ENCODE peak calls at places on chromosomes 11 and 22, in nine cellular contexts. One of them, this sample, is unnamed. For H3K36me3 and H3K4me1, the result is how much of the 10 kb centered on the place peaks cover.

GRCh38 chr22:28799834-28800307 is 498 bp downstream of the XBP1 start:
- DNase-seq in sigmoid colon: peak
- DNase-seq in tibial nerve: peak
- DNase-seq in cardiac muscle cell: peak
- DNase-seq in PC-3: peak
- DNase-seq in body of pancreas: peak
- DNase-seq in breast epithelium: peak
- DNase-seq in pancreas: peak
- DNase-seq in esophagus squamous epithelium: no peak
- DNase-seq in this sample: peak

GRCh38 chr11:104366321-104366734 is 202.4 kb upstream of the PDGFD start:
- DNase-seq in sigmoid colon: no peak
- DNase-seq in tibial nerve: no peak
- DNase-seq in cardiac muscle cell: no peak
- DNase-seq in PC-3: no peak
- DNase-seq in body of pancreas: no peak
- DNase-seq in breast epithelium: no peak
- DNase-seq in pancreas: no peak
- DNase-seq in esophagus squamous epithelium: no peak
- DNase-seq in this sample: peak

GRCh38 chr11:121194731-121195596 is 93.9 kb downstream of the TECTA start:
- DNase-seq in sigmoid colon: no peak
- DNase-seq in tibial nerve: no peak
- DNase-seq in cardiac muscle cell: peak
- DNase-seq in PC-3: peak
- DNase-seq in body of pancreas: peak
- DNase-seq in breast epithelium: no peak
- DNase-seq in pancreas: peak
- DNase-seq in esophagus squamous epithelium: no peak
- DNase-seq in this sample: peak

GRCh38 chr22:49880281-49880680 is 26.6 kb downstream of the ZBED4 start:
- DNase-seq in sigmoid colon: no peak
- DNase-seq in tibial nerve: no peak
- DNase-seq in cardiac muscle cell: no peak
- DNase-seq in PC-3: no peak
- DNase-seq in body of pancreas: no peak
- DNase-seq in breast epithelium: no peak
- DNase-seq in pancreas: no peak
- DNase-seq in esophagus squamous epithelium: no peak
- DNase-seq in this sample: no peak

GRCh38 chr11:121964591-121964990 is 151.4 kb downstream of the BLID start:
- DNase-seq in sigmoid colon: no peak
- DNase-seq in tibial nerve: no peak
- DNase-seq in cardiac muscle cell: no peak
- DNase-seq in PC-3: peak
- DNase-seq in body of pancreas: no peak
- DNase-seq in breast epithelium: no peak
- DNase-seq in pancreas: no peak
- DNase-seq in esophagus squamous epithelium: no peak
- DNase-seq in this sample: no peak

GRCh38 chr22:35649636-35650250 is 1.5 kb downstream of the APOL6 start:
- DNase-seq in sigmoid colon: no peak
- DNase-seq in tibial nerve: no peak
- DNase-seq in cardiac muscle cell: no peak
- DNase-seq in PC-3: no peak
- DNase-seq in body of pancreas: no peak
- DNase-seq in breast epithelium: no peak
- DNase-seq in pancreas: no peak
- DNase-seq in esophagus squamous epithelium: no peak
- DNase-seq in this sample: no peak

GRCh38 chr22:42820075-42820763 is 36.9 kb downstream of the ARFGAP3 start:
- DNase-seq in sigmoid colon: no peak
- DNase-seq in tibial nerve: no peak
- DNase-seq in cardiac muscle cell: peak
- DNase-seq in PC-3: peak
- DNase-seq in body of pancreas: no peak
- DNase-seq in breast epithelium: peak
- DNase-seq in pancreas: no peak
- DNase-seq in esophagus squamous epithelium: no peak
- DNase-seq in this sample: no peak

GRCh38 chr11:33701302-33701701 is 676 bp upstream of the C11orf91 start:
- DNase-seq in sigmoid colon: no peak
- DNase-seq in tibial nerve: no peak
- DNase-seq in cardiac muscle cell: no peak
- DNase-seq in PC-3: peak
- DNase-seq in body of pancreas: no peak
- DNase-seq in breast epithelium: no peak
- DNase-seq in pancreas: no peak
- DNase-seq in esophagus squamous epithelium: no peak
- DNase-seq in this sample: no peak

GRCh38 chr11:93487032-93487483 is 56.1 kb downstream of the SMCO4 start:
- DNase-seq in sigmoid colon: peak
- DNase-seq in tibial nerve: no peak
- DNase-seq in cardiac muscle cell: peak
- DNase-seq in PC-3: no peak
- DNase-seq in body of pancreas: no peak
- DNase-seq in breast epithelium: no peak
- DNase-seq in pancreas: no peak
- DNase-seq in esophagus squamous epithelium: no peak
- DNase-seq in this sample: no peak

GRCh38 chr11:128642571-128642970 is 51.3 kb upstream of the FLI1 start:
- DNase-seq in sigmoid colon: no peak
- DNase-seq in tibial nerve: no peak
- DNase-seq in cardiac muscle cell: no peak
- DNase-seq in PC-3: no peak
- DNase-seq in body of pancreas: no peak
- DNase-seq in breast epithelium: no peak
- DNase-seq in pancreas: no peak
- DNase-seq in esophagus squamous epithelium: no peak
- DNase-seq in this sample: no peak

GRCh38 chr22:36587289-36588154 is 58.6 kb upstream of the EIF3D start:
- DNase-seq in sigmoid colon: no peak
- DNase-seq in tibial nerve: no peak
- DNase-seq in cardiac muscle cell: no peak
- DNase-seq in PC-3: peak
- DNase-seq in body of pancreas: no peak
- DNase-seq in breast epithelium: no peak
- DNase-seq in pancreas: no peak
- DNase-seq in esophagus squamous epithelium: no peak
- DNase-seq in this sample: no peak

GRCh38 chr11:65126624-65127274 is 4.6 kb downstream of the MRPL49 start:
- DNase-seq in sigmoid colon: peak
- DNase-seq in tibial nerve: no peak
- DNase-seq in cardiac muscle cell: no peak
- DNase-seq in PC-3: no peak
- DNase-seq in body of pancreas: no peak
- DNase-seq in breast epithelium: no peak
- DNase-seq in pancreas: no peak
- DNase-seq in esophagus squamous epithelium: no peak
- DNase-seq in this sample: no peak

GRCh38 chr11:2566223-2567025 is 121.6 kb downstream of the KCNQ1 start:
- DNase-seq in sigmoid colon: peak
- DNase-seq in tibial nerve: peak
- DNase-seq in cardiac muscle cell: peak
- DNase-seq in PC-3: no peak
- DNase-seq in body of pancreas: peak
- DNase-seq in breast epithelium: no peak
- DNase-seq in pancreas: peak
- DNase-seq in esophagus squamous epithelium: no peak
- DNase-seq in this sample: no peak

GRCh38 chr11:26144309-26144690 is 187.6 kb upstream of the ANO3 start:
- DNase-seq in sigmoid colon: no peak
- DNase-seq in tibial nerve: no peak
- DNase-seq in cardiac muscle cell: no peak
- DNase-seq in PC-3: no peak
- DNase-seq in body of pancreas: no peak
- DNase-seq in breast epithelium: no peak
- DNase-seq in pancreas: no peak
- DNase-seq in esophagus squamous epithelium: no peak
- DNase-seq in this sample: no peak

GRCh38 chr11:1220941-1221721 is 1.7 kb upstream of the MUC5B start:
- DNase-seq in sigmoid colon: peak
- DNase-seq in tibial nerve: no peak
- DNase-seq in cardiac muscle cell: no peak
- DNase-seq in PC-3: no peak
- DNase-seq in body of pancreas: no peak
- DNase-seq in breast epithelium: no peak
- DNase-seq in pancreas: no peak
- DNase-seq in esophagus squamous epithelium: no peak
- DNase-seq in this sample: peak

GRCh38 chr11:1218788-1219445 is 3.9 kb upstream of the MUC5B start:
- DNase-seq in sigmoid colon: peak
- DNase-seq in tibial nerve: no peak
- DNase-seq in cardiac muscle cell: no peak
- DNase-seq in PC-3: no peak
- DNase-seq in body of pancreas: no peak
- DNase-seq in breast epithelium: no peak
- DNase-seq in pancreas: no peak
- DNase-seq in esophagus squamous epithelium: no peak
- DNase-seq in this sample: peak

GRCh38 chr11:1219446-1219835 is 3.4 kb upstream of the MUC5B start:
- DNase-seq in sigmoid colon: peak
- DNase-seq in tibial nerve: no peak
- DNase-seq in cardiac muscle cell: no peak
- DNase-seq in PC-3: no peak
- DNase-seq in body of pancreas: peak
- DNase-seq in breast epithelium: no peak
- DNase-seq in pancreas: no peak
- DNase-seq in esophagus squamous epithelium: no peak
- DNase-seq in this sample: no peak

GRCh38 chr11:1221848-1222311 is 986 bp upstream of the MUC5B start:
- DNase-seq in sigmoid colon: peak
- DNase-seq in tibial nerve: no peak
- DNase-seq in cardiac muscle cell: no peak
- DNase-seq in PC-3: no peak
- DNase-seq in body of pancreas: peak
- DNase-seq in breast epithelium: no peak
- DNase-seq in pancreas: no peak
- DNase-seq in esophagus squamous epithelium: no peak
- DNase-seq in this sample: peak

GRCh38 chr11:1219836-1220810 is 2.7 kb upstream of the MUC5B start:
- DNase-seq in sigmoid colon: peak
- DNase-seq in tibial nerve: no peak
- DNase-seq in cardiac muscle cell: peak
- DNase-seq in PC-3: peak
- DNase-seq in body of pancreas: peak
- DNase-seq in breast epithelium: no peak
- DNase-seq in pancreas: no peak
- DNase-seq in esophagus squamous epithelium: no peak
- DNase-seq in this sample: peak
- H3K36me3 ChIP-seq in sigmoid colon: under half
- H3K36me3 ChIP-seq in tibial nerve: under half
- H3K36me3 ChIP-seq in cardiac muscle cell: under half
- H3K36me3 ChIP-seq in PC-3: under half
- H3K36me3 ChIP-seq in body of pancreas: under half
- H3K36me3 ChIP-seq in breast epithelium: under half
- H3K36me3 ChIP-seq in pancreas: under half
- H3K36me3 ChIP-seq in esophagus squamous epithelium: under half
- H3K36me3 ChIP-seq in this sample: under half

DNA sequence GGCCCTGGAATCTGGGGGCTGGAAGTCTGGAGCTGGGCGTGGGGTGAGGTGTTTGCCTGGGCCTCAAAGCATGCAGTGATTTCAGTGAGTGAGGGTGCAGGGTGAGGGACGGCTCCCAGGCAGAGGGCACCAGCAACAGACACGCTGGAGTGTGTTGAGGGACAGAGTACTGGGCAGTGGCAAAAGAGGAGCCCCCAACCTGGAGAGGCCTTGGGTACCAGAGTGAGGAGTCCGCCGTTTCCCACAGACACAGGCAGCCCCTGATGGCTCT is 12.0 kb upstream of the TBC1D22A start:
- DNase-seq in sigmoid colon: no peak
- DNase-seq in tibial nerve: no peak
- DNase-seq in cardiac muscle cell: no peak
- DNase-seq in PC-3: no peak
- DNase-seq in body of pancreas: no peak
- DNase-seq in breast epithelium: no peak
- DNase-seq in pancreas: no peak
- DNase-seq in esophagus squamous epithelium: no peak
- DNase-seq in this sample: no peak
- H3K4me1 ChIP-seq in sigmoid colon: half or more
- H3K4me1 ChIP-seq in tibial nerve: under half
- H3K4me1 ChIP-seq in cardiac muscle cell: under half
- H3K4me1 ChIP-seq in PC-3: under half
- H3K4me1 ChIP-seq in body of pancreas: under half
- H3K4me1 ChIP-seq in breast epithelium: under half
- H3K4me1 ChIP-seq in pancreas: under half
- H3K4me1 ChIP-seq in esophagus squamous epithelium: under half
- H3K4me1 ChIP-seq in this sample: under half

DNA sequence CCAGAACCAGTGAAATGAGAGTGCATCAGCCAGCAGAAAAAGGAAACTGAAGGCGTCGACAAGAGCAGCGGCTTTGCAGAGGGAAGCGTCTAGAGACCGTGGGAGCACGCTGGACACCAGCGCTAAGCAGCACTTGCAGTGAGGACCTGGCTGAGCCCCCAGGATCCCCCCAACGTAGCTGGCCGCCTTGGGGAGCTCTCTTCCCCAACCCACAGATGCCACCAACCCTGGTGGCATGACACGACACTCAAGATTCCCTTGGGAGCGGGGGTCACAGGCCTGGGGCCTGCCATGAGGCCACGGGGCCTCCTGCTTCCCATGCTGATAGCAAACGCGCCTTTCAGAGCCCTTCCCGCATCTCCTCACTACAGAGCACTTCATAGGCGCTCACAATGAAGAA is 13.4 kb upstream of the TESMIN start:
- DNase-seq in sigmoid colon: no peak
- DNase-seq in tibial nerve: no peak
- DNase-seq in cardiac muscle cell: no peak
- DNase-seq in PC-3: no peak
- DNase-seq in body of pancreas: no peak
- DNase-seq in breast epithelium: no peak
- DNase-seq in pancreas: no peak
- DNase-seq in esophagus squamous epithelium: no peak
- DNase-seq in this sample: no peak
- H3K36me3 ChIP-seq in sigmoid colon: half or more
- H3K36me3 ChIP-seq in tibial nerve: under half
- H3K36me3 ChIP-seq in cardiac muscle cell: under half
- H3K36me3 ChIP-seq in PC-3: under half
- H3K36me3 ChIP-seq in body of pancreas: under half
- H3K36me3 ChIP-seq in breast epithelium: under half
- H3K36me3 ChIP-seq in pancreas: under half
- H3K36me3 ChIP-seq in esophagus squamous epithelium: under half
- H3K36me3 ChIP-seq in this sample: under half

DNA sequence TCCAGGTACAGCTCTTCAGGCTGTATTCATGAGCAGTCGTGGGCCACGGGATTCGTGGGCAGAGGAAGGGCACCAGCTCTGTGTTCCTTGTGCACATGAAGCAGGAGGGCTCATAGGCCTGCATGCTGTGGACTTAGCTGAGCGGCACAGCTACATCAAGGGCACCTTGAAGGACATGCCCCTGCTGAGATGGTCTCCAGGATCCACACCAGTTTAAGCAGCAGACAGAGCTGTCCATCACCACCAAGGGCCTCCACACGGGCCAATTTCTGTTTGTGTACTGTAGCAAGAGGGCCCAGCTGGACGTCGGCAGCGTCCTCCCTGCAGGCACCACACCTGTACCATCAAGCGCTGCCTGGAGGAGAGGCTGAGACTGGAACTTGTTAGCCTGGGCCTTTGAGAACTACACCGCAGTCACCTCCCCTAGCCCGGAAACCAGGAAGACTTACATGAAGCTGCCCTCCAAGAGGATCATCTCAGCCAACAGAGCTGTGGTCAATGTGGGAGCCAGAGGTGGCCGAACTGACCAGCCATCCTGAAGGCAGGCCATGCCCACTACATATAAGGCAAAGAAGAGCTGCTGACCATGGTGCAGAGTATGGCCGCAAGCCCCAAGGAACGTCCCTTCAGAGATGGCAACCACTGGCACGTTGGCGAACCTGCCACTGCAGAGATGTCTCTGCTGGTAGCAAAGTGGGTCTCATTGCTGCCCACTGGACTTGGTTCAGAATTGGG is 32.7 kb upstream of the GNB1L start:
- DNase-seq in sigmoid colon: no peak
- DNase-seq in tibial nerve: no peak
- DNase-seq in cardiac muscle cell: no peak
- DNase-seq in PC-3: no peak
- DNase-seq in body of pancreas: peak
- DNase-seq in breast epithelium: no peak
- DNase-seq in pancreas: no peak
- DNase-seq in esophagus squamous epithelium: no peak
- DNase-seq in this sample: peak
- H3K4me1 ChIP-seq in sigmoid colon: under half
- H3K4me1 ChIP-seq in tibial nerve: under half
- H3K4me1 ChIP-seq in cardiac muscle cell: under half
- H3K4me1 ChIP-seq in PC-3: under half
- H3K4me1 ChIP-seq in body of pancreas: under half
- H3K4me1 ChIP-seq in breast epithelium: under half
- H3K4me1 ChIP-seq in pancreas: under half
- H3K4me1 ChIP-seq in esophagus squamous epithelium: under half
- H3K4me1 ChIP-seq in this sample: under half